ENCODE peak calls at places on chromosomes 3 and 15, in ten cellular contexts. U is right cardiac atrium; R is activated T-helper 1 cell treated with anti-CD3 and anti-CD28 coated beads, Interleukin-2, amount 50 U/mL, for 16 hours; X is upper lobe of right lung; P is Kasumi-1; B is cerebellar cortex; D is esophagus squamous epithelium; C is A549; F is GM19239; I is mesendoderm. E is an unnamed sample.

GRCh38 chr15:64536244-64536836 is 76.0 kb downstream of the ZNF609 start:
- DNase-seq in U (no peak), R (no peak), X (no peak), P (peak), B (no peak), D (no peak), C (peak), F (no peak), I (peak), E (peak)

GRCh38 chr3:114389156-114389555 is 95.3 kb downstream of the TIGIT start:
- DNase-seq in U (no peak), R (no peak), X (no peak), P (no peak), B (no peak), D (no peak), C (no peak), F (no peak), I (no peak), E (no peak)

GRCh38 chr3:114553949-114554593 is 260.2 kb downstream of the TIGIT start:
- DNase-seq in U (no peak), R (no peak), X (no peak), P (no peak), B (no peak), D (no peak), C (no peak), F (no peak), I (no peak), E (no peak)

GRCh38 chr3:25266677-25267076 is 161.4 kb upstream of the RARB start:
- DNase-seq in U (no peak), R (no peak), X (no peak), P (no peak), B (no peak), D (no peak), C (no peak), F (no peak), I (peak), E (no peak)

GRCh38 chr15:72916939-72917338 is 133.4 kb upstream of the ADPGK start:
- DNase-seq in U (no peak), R (no peak), X (no peak), P (no peak), B (no peak), D (no peak), C (no peak), F (no peak), I (no peak), E (no peak)

GRCh38 chr3:63706321-63707085 is 54.0 kb downstream of the SNTN start:
- DNase-seq in U (no peak), R (no peak), X (no peak), P (no peak), B (no peak), D (no peak), C (no peak), F (no peak), I (no peak), E (no peak)

GRCh38 chr3:152271465-152272035 is 2.8 kb downstream of the MBNL1 start:
- DNase-seq in U (no peak), R (no peak), X (no peak), P (no peak), B (no peak), D (no peak), C (no peak), F (no peak), I (no peak), E (no peak)

GRCh38 chr3:187669675-187670504 is at the start of gene SST:
- DNase-seq in U (peak), R (no peak), X (peak), P (peak), B (no peak), D (no peak), C (peak), F (no peak), I (peak), E (no peak)

GRCh38 chr3:70861234-70861633 is 548.8 kb upstream of the MDFIC2 start:
- DNase-seq in U (no peak), R (no peak), X (no peak), P (no peak), B (no peak), D (no peak), C (no peak), F (no peak), I (no peak), E (no peak)

GRCh38 chr3:154139996-154140436 is 18.8 kb downstream of the ARHGEF26 start:
- DNase-seq in U (no peak), R (no peak), X (no peak), P (no peak), B (no peak), D (no peak), C (no peak), F (no peak), I (no peak), E (no peak)

GRCh38 chr3:144055604-144056003 is 84.0 kb downstream of the DIPK2A start:
- DNase-seq in U (no peak), R (no peak), X (no peak), P (no peak), B (no peak), D (no peak), C (no peak), F (no peak), I (no peak), E (no peak)

GRCh38 chr3:137121704-137122314 is 164.0 kb downstream of the IL20RB start:
- DNase-seq in U (no peak), R (no peak), X (no peak), P (peak), B (peak), D (no peak), C (peak), F (peak), I (peak), E (peak)

GRCh38 chr15:70558406-70559222 is 204.7 kb downstream of the UACA start:
- DNase-seq in U (no peak), R (no peak), X (no peak), P (no peak), B (no peak), D (no peak), C (no peak), F (no peak), I (no peak), E (no peak)

GRCh38 chr3:13069495-13069894 is 3.7 kb downstream of the IQSEC1 start:
- DNase-seq in U (no peak), R (peak), X (no peak), P (peak), B (no peak), D (no peak), C (no peak), F (peak), I (peak), E (no peak)

GRCh38 chr3:100264242-100264641 is 3.5 kb downstream of the TBC1D23 start:
- DNase-seq in U (no peak), R (no peak), X (no peak), P (no peak), B (no peak), D (no peak), C (no peak), F (no peak), I (no peak), E (no peak)

GRCh38 chr3:169052465-169053302 is 610.8 kb downstream of the MECOM start:
- DNase-seq in U (no peak), R (no peak), X (no peak), P (no peak), B (no peak), D (no peak), C (no peak), F (no peak), I (no peak), E (no peak)

GRCh38 chr3:177362646-177363045 is 165.4 kb upstream of the TBL1XR1 start:
- DNase-seq in U (no peak), R (no peak), X (no peak), P (no peak), B (no peak), D (no peak), C (no peak), F (no peak), I (no peak), E (no peak)

GRCh38 chr3:44931791-44932190 is 44.2 kb downstream of the ZDHHC3 start:
- DNase-seq in U (no peak), R (no peak), X (no peak), P (no peak), B (no peak), D (no peak), C (no peak), F (no peak), I (no peak), E (no peak)

GRCh38 chr3:64902991-64903390 is 215.2 kb upstream of the ADAMTS9 start:
- DNase-seq in U (no peak), R (no peak), X (no peak), P (no peak), B (no peak), D (no peak), C (no peak), F (no peak), I (no peak), E (no peak)

GRCh38 chr3:116350119-116350733 is 95.1 kb downstream of the LSAMP start:
- DNase-seq in U (no peak), R (no peak), X (no peak), P (no peak), B (no peak), D (no peak), C (no peak), F (no peak), I (no peak), E (no peak)

GRCh38 chr3:27357665-27358258 is 11.4 kb downstream of the NEK10 start:
- DNase-seq in U (no peak), R (peak), X (no peak), P (peak), B (peak), D (no peak), C (peak), F (peak), I (peak), E (peak)

GRCh38 chr3:101675709-101676218 is 1.2 kb downstream of the ZBTB11 start:
- DNase-seq in U (peak), R (no peak), X (peak), P (no peak), B (no peak), D (no peak), C (no peak), F (no peak), I (no peak), E (no peak)

GRCh38 chr3:190056795-190057194 is 63.9 kb downstream of the P3H2 start:
- DNase-seq in U (no peak), R (no peak), X (no peak), P (peak), B (no peak), D (no peak), C (no peak), F (no peak), I (no peak), E (no peak)

GRCh38 chr3:117814975-117815374 is 1105.4 kb downstream of the TUSC7 start:
- DNase-seq in U (no peak), R (no peak), X (no peak), P (no peak), B (no peak), D (no peak), C (no peak), F (no peak), I (no peak), E (no peak)